ENCODE peak calls at places on chromosome 21, in five cellular contexts. One of them, this sample, is unnamed.

GRCh38 chr21:39633770-39634181 is 21.0 kb downstream of the B3GALT5 start:
- DNase-seq in breast epithelium: no peak
- DNase-seq in dorsolateral prefrontal cortex: no peak
- DNase-seq in cardiac muscle cell: no peak
- DNase-seq in esophagus squamous epithelium: no peak
- DNase-seq in this sample: peak; percentile 94

GRCh38 chr21:36169465-36170128 is 13.0 kb downstream of the DOP1B start:
- DNase-seq in breast epithelium: no peak
- DNase-seq in cardiac muscle cell: no peak
- DNase-seq in dorsolateral prefrontal cortex: no peak
- DNase-seq in esophagus squamous epithelium: no peak
- DNase-seq in this sample: no peak

GRCh38 chr21:44049606-44050005 is 37.5 kb downstream of the TRAPPC10 start:
- DNase-seq in esophagus squamous epithelium: no peak
- DNase-seq in breast epithelium: no peak
- DNase-seq in dorsolateral prefrontal cortex: no peak
- DNase-seq in cardiac muscle cell: no peak
- DNase-seq in this sample: no peak

GRCh38 chr21:14737922-14738321 is 191.8 kb upstream of the SAMSN1 start:
- DNase-seq in breast epithelium: no peak
- DNase-seq in esophagus squamous epithelium: no peak
- DNase-seq in dorsolateral prefrontal cortex: no peak
- DNase-seq in cardiac muscle cell: peak; percentile 52
- DNase-seq in this sample: peak; percentile 59

GRCh38 chr21:31772674-31773555 is 41.0 kb upstream of the SCAF4 start:
- DNase-seq in esophagus squamous epithelium: no peak
- DNase-seq in cardiac muscle cell: no peak
- DNase-seq in breast epithelium: no peak
- DNase-seq in dorsolateral prefrontal cortex: no peak
- DNase-seq in this sample: no peak

GRCh38 chr21:40165212-40165611 is 298.0 kb downstream of the PCP4 start:
- DNase-seq in dorsolateral prefrontal cortex: no peak
- DNase-seq in esophagus squamous epithelium: no peak
- DNase-seq in breast epithelium: no peak
- DNase-seq in cardiac muscle cell: peak; percentile 77
- DNase-seq in this sample: peak; percentile 6

GRCh38 chr21:34688145-34688544 is 19.4 kb downstream of the CLIC6 start:
- DNase-seq in breast epithelium: no peak
- DNase-seq in esophagus squamous epithelium: no peak
- DNase-seq in cardiac muscle cell: no peak
- DNase-seq in dorsolateral prefrontal cortex: no peak
- DNase-seq in this sample: peak; percentile 52

GRCh38 chr21:16116798-16117197 is 387.0 kb downstream of the USP25 start:
- DNase-seq in esophagus squamous epithelium: no peak
- DNase-seq in dorsolateral prefrontal cortex: no peak
- DNase-seq in cardiac muscle cell: no peak
- DNase-seq in breast epithelium: no peak
- DNase-seq in this sample: peak; percentile 75

GRCh38 chr21:33663241-33663640 is 20.9 kb downstream of the ITSN1 start:
- DNase-seq in dorsolateral prefrontal cortex: no peak
- DNase-seq in esophagus squamous epithelium: no peak
- DNase-seq in cardiac muscle cell: no peak
- DNase-seq in breast epithelium: no peak
- DNase-seq in this sample: no peak

GRCh38 chr21:23858878-23859277 is 1748.4 kb downstream of the MRPL39 start:
- DNase-seq in esophagus squamous epithelium: no peak
- DNase-seq in breast epithelium: no peak
- DNase-seq in dorsolateral prefrontal cortex: no peak
- DNase-seq in cardiac muscle cell: peak; percentile 82
- DNase-seq in this sample: no peak

GRCh38 chr21:35573472-35574389 is 486.6 kb downstream of the SETD4 start:
- DNase-seq in cardiac muscle cell: no peak
- DNase-seq in breast epithelium: no peak
- DNase-seq in esophagus squamous epithelium: no peak
- DNase-seq in dorsolateral prefrontal cortex: no peak
- DNase-seq in this sample: no peak

GRCh38 chr21:29102791-29103257 is 27.6 kb upstream of the MAP3K7CL start:
- DNase-seq in dorsolateral prefrontal cortex: no peak
- DNase-seq in cardiac muscle cell: no peak
- DNase-seq in breast epithelium: no peak
- DNase-seq in esophagus squamous epithelium: no peak
- DNase-seq in this sample: peak; percentile 50

GRCh38 chr21:29888437-29888836 is 51.4 kb downstream of the GRIK1 start:
- DNase-seq in breast epithelium: no peak
- DNase-seq in dorsolateral prefrontal cortex: no peak
- DNase-seq in esophagus squamous epithelium: no peak
- DNase-seq in cardiac muscle cell: no peak
- DNase-seq in this sample: no peak

GRCh38 chr21:41142051-41142795 is 25.7 kb upstream of the BACE2 start:
- DNase-seq in dorsolateral prefrontal cortex: no peak
- DNase-seq in cardiac muscle cell: no peak
- DNase-seq in esophagus squamous epithelium: no peak
- DNase-seq in breast epithelium: peak; percentile 97
- DNase-seq in this sample: peak; percentile 58

GRCh38 chr21:32351428-32351827 is 41.4 kb downstream of the URB1 start:
- DNase-seq in esophagus squamous epithelium: no peak
- DNase-seq in breast epithelium: no peak
- DNase-seq in cardiac muscle cell: no peak
- DNase-seq in dorsolateral prefrontal cortex: no peak
- DNase-seq in this sample: no peak

GRCh38 chr21:35326677-35327076 is 277.6 kb upstream of the RUNX1 start:
- DNase-seq in dorsolateral prefrontal cortex: no peak
- DNase-seq in breast epithelium: no peak
- DNase-seq in esophagus squamous epithelium: no peak
- DNase-seq in cardiac muscle cell: no peak
- DNase-seq in this sample: no peak

GRCh38 chr21:34222031-34222335 is 141.8 kb upstream of the KCNE2 start:
- DNase-seq in dorsolateral prefrontal cortex: no peak
- DNase-seq in cardiac muscle cell: no peak
- DNase-seq in breast epithelium: no peak
- DNase-seq in esophagus squamous epithelium: no peak
- DNase-seq in this sample: no peak

DNA sequence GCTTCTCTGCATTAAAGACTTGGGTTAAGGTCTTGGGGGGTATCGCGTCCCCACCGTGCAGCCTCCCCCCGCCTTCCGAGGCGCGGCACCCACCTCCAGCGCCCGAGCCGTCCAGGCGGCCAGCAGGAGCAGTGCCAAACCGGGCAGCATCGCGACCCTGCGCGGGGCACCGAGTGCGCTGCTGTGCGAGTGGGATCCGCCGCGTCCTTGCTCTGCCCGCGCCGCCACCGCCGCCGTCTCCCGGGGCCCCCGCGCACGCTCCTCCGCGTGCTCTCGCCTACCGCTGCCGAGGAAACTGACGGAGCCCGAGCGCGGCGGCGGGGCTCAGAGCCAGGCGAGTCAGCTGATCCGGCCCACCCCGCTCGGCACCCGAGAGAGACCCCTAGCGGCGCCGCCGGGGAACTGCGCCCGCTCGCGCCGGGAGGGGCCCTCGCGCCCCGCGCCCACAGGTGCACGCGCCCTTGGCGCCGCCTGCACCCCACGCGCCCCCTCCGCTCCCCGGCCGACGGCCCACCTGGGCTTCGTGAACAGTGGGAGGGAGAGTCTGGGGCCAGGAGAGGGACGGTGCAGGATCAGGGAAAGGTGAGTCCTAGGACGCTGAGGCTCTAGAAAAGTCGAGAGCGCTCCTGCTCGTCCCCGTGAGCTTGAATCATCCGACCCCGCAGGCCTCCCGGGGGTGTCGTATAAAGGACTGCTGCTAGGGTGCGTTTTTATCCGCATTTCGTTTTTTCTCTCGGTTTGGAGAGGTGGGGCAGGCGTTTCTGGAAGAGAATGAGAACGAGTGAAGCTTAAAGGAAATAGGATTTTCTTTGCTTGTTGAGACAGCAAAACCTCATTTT is at the start of gene APP:
- DNase-seq in dorsolateral prefrontal cortex: peak; percentile 73
- DNase-seq in breast epithelium: peak; percentile 82
- DNase-seq in esophagus squamous epithelium: peak; percentile 7
- DNase-seq in cardiac muscle cell: peak; percentile 88
- DNase-seq in this sample: peak; percentile 75
- TF ChIP-seq CTCF in dorsolateral prefrontal cortex: peak; percentile 84
- TF ChIP-seq CTCF in breast epithelium: peak; percentile 99
- TF ChIP-seq CTCF in esophagus squamous epithelium: peak; percentile 98
- TF ChIP-seq CTCF in cardiac muscle cell: peak; percentile 66
- TF ChIP-seq CTCF in this sample: peak; percentile 71

GRCh38 chr21:42669069-42669468 is 15.6 kb downstream of the PDE9A start:
- DNase-seq in cardiac muscle cell: no peak
- DNase-seq in esophagus squamous epithelium: no peak
- DNase-seq in breast epithelium: no peak
- DNase-seq in dorsolateral prefrontal cortex: no peak
- DNase-seq in this sample: no peak
- H3K4me3 ChIP-seq in cardiac muscle cell: no peak overlapping the region
- H3K4me3 ChIP-seq in esophagus squamous epithelium: peak overlapping the region; percentile 3
- H3K4me3 ChIP-seq in breast epithelium: no peak overlapping the region
- H3K4me3 ChIP-seq in dorsolateral prefrontal cortex: no peak overlapping the region
- H3K4me3 ChIP-seq in this sample: no peak overlapping the region

DNA sequence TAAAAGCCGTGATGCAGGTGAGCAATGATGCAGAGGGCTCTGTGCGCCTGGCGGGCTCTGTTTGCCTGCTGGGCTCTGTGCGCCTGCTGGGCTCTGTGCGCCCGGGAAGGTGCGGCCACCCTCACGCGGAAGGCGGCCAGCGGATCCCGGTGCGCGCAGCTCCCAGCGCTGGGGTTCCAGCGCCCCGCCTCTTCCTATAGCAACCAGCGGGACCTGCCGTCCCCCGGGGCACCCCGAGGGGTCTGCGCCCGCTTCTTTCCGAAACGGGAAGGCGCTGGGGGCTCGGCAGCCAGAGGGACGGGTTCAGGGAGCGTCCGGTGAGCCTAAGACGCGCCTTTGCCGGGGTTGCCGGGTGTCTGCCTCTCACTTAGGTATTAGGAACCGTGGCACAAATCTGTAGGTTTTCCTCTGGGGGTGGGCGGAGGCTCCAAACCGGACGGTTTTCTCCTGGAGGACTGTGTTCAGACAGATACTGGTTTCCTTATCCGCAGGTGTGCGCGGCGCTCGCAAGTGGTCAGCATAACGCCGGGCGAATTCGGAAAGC is 31.8 kb downstream of the PRMT2 start:
- DNase-seq in breast epithelium: no peak
- DNase-seq in dorsolateral prefrontal cortex: no peak
- DNase-seq in esophagus squamous epithelium: no peak
- DNase-seq in cardiac muscle cell: peak; percentile 18
- DNase-seq in this sample: peak; percentile 36
- TF ChIP-seq CTCF in breast epithelium: no peak
- TF ChIP-seq CTCF in dorsolateral prefrontal cortex: no peak
- TF ChIP-seq CTCF in esophagus squamous epithelium: no peak
- TF ChIP-seq CTCF in cardiac muscle cell: no peak
- TF ChIP-seq CTCF in this sample: no peak

DNA sequence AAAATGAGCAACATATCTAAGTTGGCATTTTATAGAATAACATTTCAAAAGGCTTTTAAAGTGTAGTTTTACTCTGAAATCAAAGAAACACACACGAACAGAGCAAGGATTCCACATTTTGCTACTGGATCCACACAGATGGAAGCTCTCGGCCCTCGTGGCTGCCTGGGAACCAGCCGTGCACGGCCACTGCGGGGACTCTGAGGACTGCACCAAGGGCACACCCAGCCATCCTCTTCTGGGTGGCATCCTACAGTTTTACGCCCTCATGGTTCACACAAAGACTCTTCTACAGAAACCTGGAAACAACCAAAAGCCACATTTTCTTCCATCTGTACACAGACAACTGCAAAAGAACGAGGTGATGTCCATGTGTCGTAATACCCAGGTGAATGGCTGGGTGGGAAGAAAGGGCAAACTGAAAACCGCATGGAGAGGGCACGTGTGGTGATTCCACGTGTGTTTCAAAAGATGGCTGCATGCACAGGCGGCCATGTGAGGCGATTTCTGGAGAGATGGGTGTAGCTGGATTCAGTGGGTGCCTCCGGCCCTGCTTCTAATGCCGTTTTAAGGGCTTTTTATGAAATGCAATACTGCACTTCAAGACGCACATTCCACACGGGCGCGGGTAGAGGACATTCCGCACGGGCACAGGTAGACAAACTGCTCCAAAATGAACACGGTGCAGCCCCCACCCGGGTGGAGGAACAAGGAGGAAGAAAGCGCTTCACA is 8.1 kb downstream of the POFUT2 start:
- DNase-seq in esophagus squamous epithelium: no peak
- DNase-seq in dorsolateral prefrontal cortex: no peak
- DNase-seq in breast epithelium: no peak
- DNase-seq in cardiac muscle cell: no peak
- DNase-seq in this sample: no peak
- H3K4me3 ChIP-seq in esophagus squamous epithelium: no peak overlapping the region
- H3K4me3 ChIP-seq in dorsolateral prefrontal cortex: no peak overlapping the region
- H3K4me3 ChIP-seq in breast epithelium: no peak overlapping the region
- H3K4me3 ChIP-seq in cardiac muscle cell: no peak overlapping the region
- H3K4me3 ChIP-seq in this sample: no peak overlapping the region

This sample was measured in astrocyte of the spinal cord.